ENCODE peak calls at places on chromosomes 11 and 22, in five cellular contexts. Z is GM23338, K is OCI-LY7, T is PC-3, L is neural progenitor cell. B is an unnamed sample.

GRCh38 chr11:2215561-2216399 is 44.2 kb upstream of the TH start:
- DNase-seq in K (no peak), Z (no peak), T (no peak), L (no peak), B (no peak)

GRCh38 chr11:117176186-117176585 is 2.4 kb upstream of the SIDT2 start:
- DNase-seq in T (no peak), K (no peak), L (no peak), Z (no peak), B (no peak)

GRCh38 chr11:64674774-64675173 is 48.2 kb downstream of the NRXN2 start:
- DNase-seq in K (no peak), L (no peak), T (no peak), Z (no peak), B (no peak)

GRCh38 chr11:118046051-118046963 is 30.6 kb upstream of the TMPRSS4 start:
- DNase-seq in K (no peak), Z (no peak), L (no peak), T (no peak), B (no peak)

GRCh38 chr11:35059040-35059439 is 79.9 kb upstream of the CD44 start:
- DNase-seq in K (peak; percentile 59), L (no peak), T (no peak), Z (no peak), B (no peak)

GRCh38 chr11:62682518-62682917 is 3.6 kb upstream of the UBXN1 start:
- DNase-seq in L (no peak), K (no peak), Z (no peak), T (no peak), B (no peak)

GRCh38 chr11:16981651-16982194 is 32.5 kb downstream of the PLEKHA7 start:
- DNase-seq in Z (peak; percentile 51), T (no peak), L (peak; percentile 77), K (no peak), B (peak; percentile 28)

GRCh38 chr22:27906241-27906640 is 12.8 kb downstream of the PITPNB start:
- DNase-seq in T (no peak), K (no peak), Z (no peak), L (no peak), B (no peak)

GRCh38 chr22:39514373-39514973 is 5.9 kb upstream of the ATF4 start:
- DNase-seq in K (peak; percentile 40), L (peak; percentile 62), T (peak; percentile 50), Z (peak; percentile 81), B (no peak)

GRCh38 chr11:47296045-47296444 is 26.1 kb downstream of the MADD start:
- DNase-seq in L (no peak), T (no peak), K (no peak), Z (no peak), B (no peak)
- TF ChIP-seq EZH2phosphoT487 in L (no peak), T (no peak), K (no peak), Z (no peak), B (no peak)

DNA sequence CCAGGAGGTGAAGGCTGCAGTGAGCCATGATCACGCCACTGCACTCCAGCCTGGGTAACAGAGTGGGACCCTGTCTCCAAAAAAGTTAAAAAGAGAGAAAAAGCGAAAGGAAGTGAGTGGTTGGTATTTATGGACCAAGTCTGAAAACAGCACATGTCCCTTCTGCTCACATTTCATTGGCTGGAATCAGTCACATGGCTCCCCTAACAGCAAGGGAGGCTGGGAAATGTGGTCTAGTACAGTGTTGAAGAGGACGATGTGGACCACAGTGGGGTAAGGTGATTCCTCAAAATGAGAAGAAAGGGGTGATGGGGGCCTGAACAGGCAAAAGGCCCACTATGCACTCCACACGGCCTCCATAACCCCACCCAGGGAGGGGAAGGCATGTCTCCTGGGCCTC is 32.5 kb upstream of the SMTN start:
- DNase-seq in Z (no peak), L (no peak), T (no peak), K (peak; percentile 27), B (no peak)
- TF ChIP-seq EZH2phosphoT487 in Z (no peak), L (no peak), T (no peak), K (no peak), B (no peak)

DNA sequence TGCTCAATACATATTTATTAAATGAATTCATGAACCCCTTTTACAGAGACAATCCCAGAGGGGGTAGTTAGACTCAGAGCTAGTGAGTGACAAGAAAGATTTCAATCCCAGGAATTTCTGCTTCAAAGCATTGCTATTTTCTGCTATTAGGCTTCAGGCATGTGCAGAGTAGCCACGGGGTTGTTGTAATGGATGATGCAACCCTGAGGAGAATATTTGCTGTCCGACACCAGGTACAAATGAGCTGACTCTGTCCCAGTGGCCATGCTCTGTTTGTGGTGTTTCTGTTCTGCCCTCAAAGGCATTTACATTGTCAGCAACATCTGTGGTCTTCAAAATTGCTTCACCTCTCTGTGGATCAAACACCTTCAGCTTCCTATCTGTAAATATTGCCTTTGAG is 102.6 kb downstream of the CSNK2A3 start:
- DNase-seq in Z (no peak), T (no peak), K (no peak), L (no peak), B (no peak)
- TF ChIP-seq EZH2phosphoT487 in Z (no peak), T (no peak), K (no peak), L (no peak), B (no peak)

GRCh38 chr11:27754035-27755017 is 54.1 kb upstream of the BDNF start:
- DNase-seq in T (peak; percentile 51), Z (no peak), L (no peak), K (no peak), B (no peak)
- TF ChIP-seq EZH2phosphoT487 in T (no peak), Z (no peak), L (no peak), K (no peak), B (no peak)